ENCODE peak calls at places on chromosomes 5 and 9, in four cellular contexts. I, G, R and O are unnamed samples.

GRCh38 chr9:899440-900184 is 58.1 kb downstream of the DMRT1 start:
- DNase-seq in I (no peak), G (no peak), R (no peak), O (no peak)

GRCh38 chr5:98428806-98429205 is 344.7 kb upstream of the RGMB start:
- DNase-seq in I (no peak), G (peak; percentile 54), R (no peak), O (peak; percentile 91)

GRCh38 chr5:80569086-80569960 is 757 bp downstream of the ANKRD34B start:
- DNase-seq in I (peak; percentile 77), G (no peak), R (no peak), O (no peak)

GRCh38 chr9:19229725-19230355 is 653 bp upstream of the DENND4C start:
- DNase-seq in I (peak; percentile 94), G (no peak), R (peak; percentile 41), O (peak; percentile 37)

GRCh38 chr5:66178799-66179198 is 34.7 kb downstream of the SREK1 start:
- DNase-seq in I (no peak), G (no peak), R (no peak), O (no peak)

GRCh38 chr9:115220339-115221009 is 102.5 kb upstream of the TNC start:
- DNase-seq in I (no peak), G (peak; percentile 42), R (no peak), O (no peak)

GRCh38 chr5:61450170-61450815 is 118.2 kb downstream of the ZSWIM6 start:
- DNase-seq in I (no peak), G (peak; percentile 91), R (no peak), O (peak; percentile 67)

GRCh38 chr5:17238521-17239041 is 21.1 kb downstream of the BASP1 start:
- DNase-seq in I (no peak), G (peak; percentile 82), R (no peak), O (peak; percentile 50)

GRCh38 chr5:133383580-133383939 is 228.8 kb downstream of the FSTL4 start:
- DNase-seq in I (no peak), G (no peak), R (no peak), O (no peak)

GRCh38 chr5:82074968-82075367 is 103.1 kb downstream of the ATG10 start:
- DNase-seq in I (no peak), G (no peak), R (no peak), O (no peak)

GRCh38 chr5:2840372-2840915 is 89.0 kb upstream of the IRX2 start:
- DNase-seq in I (no peak), G (no peak), R (no peak), O (no peak)

GRCh38 chr5:1681955-1682354 is 117.7 kb downstream of the MRPL36 start:
- DNase-seq in I (no peak), G (no peak), R (no peak), O (no peak)

GRCh38 chr9:127565231-127565630 is 46.8 kb upstream of the STXBP1 start:
- DNase-seq in I (no peak), G (no peak), R (no peak), O (no peak)

GRCh38 chr5:175460126-175460525 is 16.1 kb upstream of the DRD1 start:
- DNase-seq in I (no peak), G (peak; percentile 33), R (no peak), O (no peak)

GRCh38 chr9:131475111-131475955 is 27.4 kb upstream of the POMT1 start:
- DNase-seq in I (peak; percentile 44), G (no peak), R (no peak), O (no peak)

GRCh38 chr5:67089200-67089725 is 107.3 kb downstream of the CD180 start:
- DNase-seq in I (no peak), G (peak; percentile 65), R (no peak), O (no peak)

GRCh38 chr9:129719135-129719534 is 33.7 kb downstream of the PTGES start:
- DNase-seq in I (no peak), G (no peak), R (no peak), O (no peak)

GRCh38 chr9:116943970-116944369 is 256.9 kb downstream of the TRIM32 start:
- DNase-seq in I (no peak), G (no peak), R (no peak), O (no peak)
- H3K4me3 ChIP-seq in I (no peak overlapping the region), G (no peak overlapping the region), R (no peak overlapping the region), O (no peak overlapping the region)

GRCh38 chr5:79517601-79518000 is 3.7 kb upstream of the HOMER1 start:
- DNase-seq in I (no peak), G (no peak), R (no peak), O (no peak)
- H3K27ac ChIP-seq in I (no peak overlapping the region), G (no peak overlapping the region), R (no peak overlapping the region), O (no peak overlapping the region)

GRCh38 chr5:57173318-57174127 is at the start of gene GPBP1:
- DNase-seq in I (peak; percentile 98), G (peak; percentile 99), R (peak; percentile 99), O (peak; percentile 99)
- TF ChIP-seq CTCF in I (peak; percentile 24), G (no peak), R (no peak), O (peak; percentile 8)

DNA sequence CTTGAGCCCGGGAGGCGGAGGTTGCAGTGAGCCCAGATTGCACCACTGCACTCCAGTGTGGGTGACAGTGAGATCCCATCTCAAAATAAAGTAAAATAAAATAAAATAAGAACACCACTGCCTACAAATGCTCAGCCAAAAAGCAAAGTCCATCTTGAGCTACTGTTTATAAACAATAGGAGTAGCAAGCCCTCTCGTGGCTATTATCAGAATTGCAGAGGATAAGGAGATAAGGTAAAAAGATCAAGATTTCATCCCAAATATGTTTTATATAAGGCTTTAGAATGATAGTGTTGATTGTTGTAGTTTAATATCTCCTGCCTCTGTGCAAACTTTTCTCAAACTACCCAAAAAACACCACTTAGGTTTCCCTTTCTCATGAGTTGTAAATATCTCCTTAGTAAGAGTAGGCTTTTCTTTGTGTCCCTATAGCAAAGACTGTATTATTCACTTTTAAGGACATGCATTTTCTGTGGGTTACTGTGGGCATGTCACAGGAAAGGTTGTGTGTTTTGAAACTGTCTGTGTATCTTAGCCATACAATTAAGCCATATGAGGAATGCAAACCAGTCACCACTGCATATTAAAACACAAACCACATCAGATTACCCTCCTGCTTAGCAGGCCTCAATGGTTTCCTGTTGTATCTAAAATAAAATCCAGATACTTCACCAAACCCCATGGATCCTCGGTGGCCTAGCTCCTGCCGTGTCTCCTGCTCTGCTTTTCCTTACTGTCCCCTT is 31.8 kb upstream of the CKS2 start:
- DNase-seq in I (no peak), G (peak; percentile 71), R (no peak), O (peak; percentile 74)
- H3K4me3 ChIP-seq in I (no peak overlapping the region), G (no peak overlapping the region), R (no peak overlapping the region), O (no peak overlapping the region)

GRCh38 chr9:38027714-38028113 is 41.3 kb downstream of the SHB start:
- DNase-seq in I (no peak), G (no peak), R (no peak), O (no peak)
- H3K27ac ChIP-seq in I (no peak overlapping the region), G (peak overlapping the region; percentile 96), R (no peak overlapping the region), O (peak overlapping the region; percentile 98)

DNA sequence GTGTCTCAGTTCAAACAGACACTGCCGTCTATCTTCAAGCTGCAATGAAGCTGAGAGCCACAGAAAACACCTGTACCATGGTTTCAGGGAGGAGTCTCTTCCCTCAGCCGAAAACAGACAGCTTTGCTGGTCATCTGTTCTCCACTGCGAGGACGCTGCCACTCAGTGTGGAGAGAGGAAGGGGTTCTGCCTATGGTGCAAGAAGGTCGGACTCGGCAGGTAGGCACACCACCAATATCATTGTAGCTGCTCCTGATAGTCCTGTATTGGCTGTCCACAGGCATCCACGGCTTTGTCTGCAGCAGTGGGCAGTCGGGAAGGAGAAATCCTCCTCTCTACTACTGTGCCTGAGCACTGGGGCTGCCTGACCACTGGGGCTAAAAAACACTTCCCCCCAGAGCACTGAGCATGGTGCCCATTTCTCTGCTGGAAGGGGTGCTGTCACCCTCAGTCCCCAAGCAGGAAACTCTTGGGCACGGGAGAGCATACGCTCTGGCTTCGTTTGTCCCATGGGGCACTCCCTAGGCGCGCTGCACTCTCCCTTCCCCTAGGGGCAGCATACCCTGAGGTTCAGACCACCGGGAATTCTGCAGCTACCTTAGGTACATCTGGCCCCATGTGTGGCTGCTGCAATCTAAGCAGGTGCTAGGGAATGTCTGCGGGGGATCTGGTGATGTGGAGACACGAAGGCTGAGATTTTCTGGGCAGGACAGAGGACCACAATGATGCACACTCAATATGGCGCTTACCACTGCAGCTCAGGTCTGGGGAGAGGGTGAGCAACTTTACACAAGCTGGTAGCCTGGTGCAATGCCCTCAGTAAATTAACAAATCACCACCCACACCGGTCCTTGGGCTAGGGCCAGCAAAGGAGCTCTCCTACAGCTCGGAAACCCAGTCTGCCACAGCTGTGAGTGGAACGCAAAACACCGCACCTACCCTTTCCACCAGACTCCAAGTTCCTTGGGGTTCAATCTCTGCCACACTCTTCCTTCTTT is 880.9 kb upstream of the SEMA6A start:
- DNase-seq in I (peak; percentile 73), G (no peak), R (no peak), O (no peak)
- TF ChIP-seq CTCF in I (no peak), G (no peak), R (peak; percentile 14), O (peak; percentile 46)

DNA sequence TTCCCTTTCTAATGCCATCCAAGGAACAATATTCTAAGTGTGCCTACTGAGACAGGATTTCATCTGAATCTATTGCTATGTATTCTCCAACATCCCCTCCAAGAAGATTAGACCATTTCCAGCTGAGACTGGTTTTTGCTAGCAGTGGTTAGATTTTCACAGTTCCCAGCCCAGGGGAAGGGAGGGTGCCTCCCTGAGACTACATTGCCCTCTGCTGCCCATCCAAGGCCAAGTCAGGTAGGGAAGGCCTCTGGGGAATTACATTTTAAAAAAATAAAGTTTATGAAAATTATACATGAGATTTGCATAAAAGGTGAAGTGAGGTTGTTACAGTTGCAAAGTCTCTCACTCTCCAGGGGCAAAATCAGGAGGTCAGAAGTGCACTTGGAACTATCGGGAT is 28.0 kb upstream of the SYK start:
- DNase-seq in I (no peak), G (no peak), R (no peak), O (no peak)
- H3K4me3 ChIP-seq in I (no peak overlapping the region), G (no peak overlapping the region), R (no peak overlapping the region), O (no peak overlapping the region)

GRCh38 chr5:173885481-173886010 is 2.6 kb upstream of the CPEB4 start:
- DNase-seq in I (no peak), G (no peak), R (no peak), O (no peak)
- H3K27ac ChIP-seq in I (peak overlapping the region; percentile 96), G (no peak overlapping the region), R (peak overlapping the region; percentile 41), O (no peak overlapping the region)